ENCODE peak calls at places on chromosomes 16 and 17, in eight cellular contexts. T is EL; V is astrocyte; L is mesendoderm; W is GM12878; Q is activated T-cell treated with anti-CD3 and anti-CD28 coated beads, Interleukin-2, amount 50 U/mL, for 48 hours; J is CD8-positive, alpha-beta T cell; R is cardiac muscle cell. N is an unnamed sample.

GRCh38 chr16:11164482-11165270 is 91.3 kb downstream of the SOCS1 start:
- DNase-seq in V (no peak), J (no peak), T (no peak), W (no peak), Q (no peak), L (no peak), R (no peak), N (no peak)

GRCh38 chr17:6328279-6328678 is 106.6 kb downstream of the AIPL1 start:
- DNase-seq in L (peak), J (no peak), W (no peak), R (no peak), T (no peak), V (no peak), Q (no peak), N (no peak)

GRCh38 chr17:20059728-20060188 is 50.6 kb downstream of the SPECC1 start:
- DNase-seq in J (no peak), W (peak), Q (no peak), V (no peak), T (no peak), R (peak), L (no peak), N (no peak)

GRCh38 chr16:64152010-64152767 is 969.7 kb downstream of the CDH11 start:
- DNase-seq in W (no peak), T (peak), V (no peak), Q (no peak), L (no peak), R (no peak), J (no peak), N (no peak)

GRCh38 chr17:77424585-77425344 is 284.0 kb downstream of the SEC14L1 start:
- DNase-seq in V (peak), T (peak), L (no peak), J (no peak), Q (no peak), W (no peak), R (peak), N (no peak)

GRCh38 chr16:12721841-12722467 is 81.7 kb downstream of the CPPED1 start:
- DNase-seq in Q (no peak), W (no peak), V (no peak), L (no peak), R (no peak), T (no peak), J (no peak), N (no peak)

GRCh38 chr17:81519284-81520020 is 6.9 kb upstream of the ACTG1 start:
- DNase-seq in J (peak), W (no peak), T (no peak), R (no peak), Q (peak), V (no peak), L (peak), N (peak)

GRCh38 chr17:46766493-46767491 is 51.7 kb downstream of the WNT3 start:
- DNase-seq in J (no peak), V (no peak), T (no peak), Q (no peak), R (no peak), L (no peak), W (no peak), N (no peak)

GRCh38 chr17:55601874-55602364 is 90.7 kb upstream of the SMIM36 start:
- DNase-seq in V (peak), L (peak), T (peak), Q (no peak), W (no peak), J (no peak), R (peak), N (peak)

GRCh38 chr16:50035468-50035992 is 10.5 kb downstream of the CNEP1R1 start:
- DNase-seq in R (no peak), V (no peak), W (no peak), T (no peak), J (no peak), Q (no peak), L (no peak), N (no peak)

GRCh38 chr17:59001158-59001814 is 105.4 kb downstream of the TRIM37 start:
- DNase-seq in Q (peak), L (peak), T (peak), J (peak), W (peak), V (peak), R (peak), N (peak)

N was measured in naive thymus-derived CD4-positive, alpha-beta T cell.